ENCODE peak calls at places on chromosomes 6 and 20, in eight cellular contexts. One of them, this sample, is unnamed.

GRCh38 chr20:25117961-25118360 is 36.0 kb upstream of the VSX1 start:
- DNase-seq in caudate nucleus: no peak
- DNase-seq in nucleus accumbens: no peak
- DNase-seq in activated CD8-positive, alpha-beta memory T cell treated with anti-CD3 and anti-CD28 coated beads for 4 hours: no peak
- DNase-seq in heart right ventricle: no peak
- DNase-seq in effector memory CD8-positive, alpha-beta T cell: no peak
- DNase-seq in OCI-LY7: no peak
- DNase-seq in central memory CD4-positive, alpha-beta T cell: no peak
- DNase-seq in this sample: no peak

GRCh38 chr6:163712569-163712966 is 298.1 kb downstream of the QKI start:
- DNase-seq in caudate nucleus: no peak
- DNase-seq in activated CD8-positive, alpha-beta memory T cell treated with anti-CD3 and anti-CD28 coated beads for 4 hours: no peak
- DNase-seq in nucleus accumbens: no peak
- DNase-seq in effector memory CD8-positive, alpha-beta T cell: no peak
- DNase-seq in OCI-LY7: no peak
- DNase-seq in heart right ventricle: no peak
- DNase-seq in central memory CD4-positive, alpha-beta T cell: no peak
- DNase-seq in this sample: no peak

GRCh38 chr20:63046841-63047240 is 40.1 kb upstream of the BHLHE23 start:
- DNase-seq in caudate nucleus: no peak
- DNase-seq in heart right ventricle: no peak
- DNase-seq in nucleus accumbens: no peak
- DNase-seq in activated CD8-positive, alpha-beta memory T cell treated with anti-CD3 and anti-CD28 coated beads for 4 hours: no peak
- DNase-seq in OCI-LY7: no peak
- DNase-seq in effector memory CD8-positive, alpha-beta T cell: no peak
- DNase-seq in central memory CD4-positive, alpha-beta T cell: no peak
- DNase-seq in this sample: no peak

GRCh38 chr20:53685070-53685595 is 91.5 kb upstream of the ZNF217 start:
- DNase-seq in heart right ventricle: no peak
- DNase-seq in central memory CD4-positive, alpha-beta T cell: no peak
- DNase-seq in effector memory CD8-positive, alpha-beta T cell: no peak
- DNase-seq in nucleus accumbens: no peak
- DNase-seq in caudate nucleus: no peak
- DNase-seq in OCI-LY7: no peak
- DNase-seq in activated CD8-positive, alpha-beta memory T cell treated with anti-CD3 and anti-CD28 coated beads for 4 hours: no peak
- DNase-seq in this sample: no peak

GRCh38 chr20:57326667-57327455 is 2.7 kb upstream of the SPO11 start:
- DNase-seq in OCI-LY7: peak; percentile 89
- DNase-seq in effector memory CD8-positive, alpha-beta T cell: no peak
- DNase-seq in activated CD8-positive, alpha-beta memory T cell treated with anti-CD3 and anti-CD28 coated beads for 4 hours: no peak
- DNase-seq in heart right ventricle: no peak
- DNase-seq in caudate nucleus: no peak
- DNase-seq in nucleus accumbens: no peak
- DNase-seq in central memory CD4-positive, alpha-beta T cell: no peak
- DNase-seq in this sample: no peak

GRCh38 chr6:131831886-131832285 is 24.1 kb downstream of the ENPP1 start:
- DNase-seq in effector memory CD8-positive, alpha-beta T cell: no peak
- DNase-seq in central memory CD4-positive, alpha-beta T cell: no peak
- DNase-seq in OCI-LY7: no peak
- DNase-seq in activated CD8-positive, alpha-beta memory T cell treated with anti-CD3 and anti-CD28 coated beads for 4 hours: no peak
- DNase-seq in caudate nucleus: no peak
- DNase-seq in heart right ventricle: no peak
- DNase-seq in nucleus accumbens: no peak
- DNase-seq in this sample: no peak

GRCh38 chr20:51360451-51361230 is 181.9 kb downstream of the NFATC2 start:
- DNase-seq in OCI-LY7: no peak
- DNase-seq in nucleus accumbens: no peak
- DNase-seq in caudate nucleus: no peak
- DNase-seq in activated CD8-positive, alpha-beta memory T cell treated with anti-CD3 and anti-CD28 coated beads for 4 hours: no peak
- DNase-seq in central memory CD4-positive, alpha-beta T cell: no peak
- DNase-seq in effector memory CD8-positive, alpha-beta T cell: no peak
- DNase-seq in heart right ventricle: no peak
- DNase-seq in this sample: no peak

GRCh38 chr6:20812776-20813175 is 278.5 kb downstream of the CDKAL1 start:
- DNase-seq in caudate nucleus: no peak
- DNase-seq in heart right ventricle: no peak
- DNase-seq in activated CD8-positive, alpha-beta memory T cell treated with anti-CD3 and anti-CD28 coated beads for 4 hours: no peak
- DNase-seq in central memory CD4-positive, alpha-beta T cell: no peak
- DNase-seq in nucleus accumbens: no peak
- DNase-seq in effector memory CD8-positive, alpha-beta T cell: no peak
- DNase-seq in OCI-LY7: no peak
- DNase-seq in this sample: no peak

GRCh38 chr20:47922280-47922675 is 137.0 kb upstream of the SULF2 start:
- DNase-seq in activated CD8-positive, alpha-beta memory T cell treated with anti-CD3 and anti-CD28 coated beads for 4 hours: no peak
- DNase-seq in nucleus accumbens: no peak
- DNase-seq in central memory CD4-positive, alpha-beta T cell: no peak
- DNase-seq in OCI-LY7: no peak
- DNase-seq in effector memory CD8-positive, alpha-beta T cell: no peak
- DNase-seq in heart right ventricle: no peak
- DNase-seq in caudate nucleus: no peak
- DNase-seq in this sample: no peak

GRCh38 chr6:27311806-27312145 is 297 bp downstream of the POM121L2 start:
- DNase-seq in nucleus accumbens: no peak
- DNase-seq in effector memory CD8-positive, alpha-beta T cell: no peak
- DNase-seq in heart right ventricle: no peak
- DNase-seq in central memory CD4-positive, alpha-beta T cell: no peak
- DNase-seq in caudate nucleus: no peak
- DNase-seq in OCI-LY7: no peak
- DNase-seq in activated CD8-positive, alpha-beta memory T cell treated with anti-CD3 and anti-CD28 coated beads for 4 hours: no peak
- DNase-seq in this sample: no peak

GRCh38 chr6:134063121-134063965 is 10.9 kb upstream of the SLC2A12 start:
- DNase-seq in effector memory CD8-positive, alpha-beta T cell: no peak
- DNase-seq in nucleus accumbens: no peak
- DNase-seq in caudate nucleus: no peak
- DNase-seq in activated CD8-positive, alpha-beta memory T cell treated with anti-CD3 and anti-CD28 coated beads for 4 hours: no peak
- DNase-seq in central memory CD4-positive, alpha-beta T cell: no peak
- DNase-seq in OCI-LY7: no peak
- DNase-seq in heart right ventricle: no peak
- DNase-seq in this sample: no peak

GRCh38 chr6:12844284-12845223 is 128.0 kb downstream of the PHACTR1 start:
- DNase-seq in central memory CD4-positive, alpha-beta T cell: no peak
- DNase-seq in caudate nucleus: no peak
- DNase-seq in effector memory CD8-positive, alpha-beta T cell: no peak
- DNase-seq in heart right ventricle: no peak
- DNase-seq in OCI-LY7: peak; percentile 27
- DNase-seq in activated CD8-positive, alpha-beta memory T cell treated with anti-CD3 and anti-CD28 coated beads for 4 hours: no peak
- DNase-seq in nucleus accumbens: no peak
- DNase-seq in this sample: peak; percentile 42

GRCh38 chr6:3266170-3266569 is 7.4 kb downstream of the PSMG4 start:
- DNase-seq in OCI-LY7: no peak
- DNase-seq in effector memory CD8-positive, alpha-beta T cell: no peak
- DNase-seq in activated CD8-positive, alpha-beta memory T cell treated with anti-CD3 and anti-CD28 coated beads for 4 hours: no peak
- DNase-seq in heart right ventricle: no peak
- DNase-seq in caudate nucleus: no peak
- DNase-seq in central memory CD4-positive, alpha-beta T cell: no peak
- DNase-seq in nucleus accumbens: no peak
- DNase-seq in this sample: no peak

GRCh38 chr6:36755435-36756348 is 58.1 kb downstream of the RAB44 start:
- DNase-seq in nucleus accumbens: no peak
- DNase-seq in activated CD8-positive, alpha-beta memory T cell treated with anti-CD3 and anti-CD28 coated beads for 4 hours: peak; percentile 54
- DNase-seq in heart right ventricle: no peak
- DNase-seq in central memory CD4-positive, alpha-beta T cell: peak; percentile 88
- DNase-seq in OCI-LY7: peak; percentile 67
- DNase-seq in caudate nucleus: no peak
- DNase-seq in effector memory CD8-positive, alpha-beta T cell: peak; percentile 67
- DNase-seq in this sample: no peak

GRCh38 chr20:61436674-61437279 is 184.7 kb downstream of the CDH4 start:
- DNase-seq in nucleus accumbens: peak; percentile 19
- DNase-seq in activated CD8-positive, alpha-beta memory T cell treated with anti-CD3 and anti-CD28 coated beads for 4 hours: no peak
- DNase-seq in effector memory CD8-positive, alpha-beta T cell: no peak
- DNase-seq in caudate nucleus: no peak
- DNase-seq in heart right ventricle: no peak
- DNase-seq in central memory CD4-positive, alpha-beta T cell: no peak
- DNase-seq in OCI-LY7: no peak
- DNase-seq in this sample: no peak

GRCh38 chr20:25579081-25579770 is 6.1 kb downstream of the NINL start:
- DNase-seq in central memory CD4-positive, alpha-beta T cell: no peak
- DNase-seq in nucleus accumbens: no peak
- DNase-seq in OCI-LY7: no peak
- DNase-seq in caudate nucleus: no peak
- DNase-seq in effector memory CD8-positive, alpha-beta T cell: no peak
- DNase-seq in activated CD8-positive, alpha-beta memory T cell treated with anti-CD3 and anti-CD28 coated beads for 4 hours: no peak
- DNase-seq in heart right ventricle: no peak
- DNase-seq in this sample: no peak

GRCh38 chr20:38497246-38497645 is 24.6 kb downstream of the RALGAPB start:
- DNase-seq in activated CD8-positive, alpha-beta memory T cell treated with anti-CD3 and anti-CD28 coated beads for 4 hours: no peak
- DNase-seq in nucleus accumbens: no peak
- DNase-seq in effector memory CD8-positive, alpha-beta T cell: no peak
- DNase-seq in heart right ventricle: no peak
- DNase-seq in caudate nucleus: no peak
- DNase-seq in OCI-LY7: no peak
- DNase-seq in central memory CD4-positive, alpha-beta T cell: no peak
- DNase-seq in this sample: no peak

GRCh38 chr6:113936093-113936934 is 34.6 kb downstream of the HDAC2 start:
- DNase-seq in activated CD8-positive, alpha-beta memory T cell treated with anti-CD3 and anti-CD28 coated beads for 4 hours: no peak
- DNase-seq in heart right ventricle: no peak
- DNase-seq in nucleus accumbens: no peak
- DNase-seq in central memory CD4-positive, alpha-beta T cell: peak; percentile 3
- DNase-seq in effector memory CD8-positive, alpha-beta T cell: peak; percentile 22
- DNase-seq in OCI-LY7: peak; percentile 60
- DNase-seq in caudate nucleus: no peak
- DNase-seq in this sample: peak; percentile 28

GRCh38 chr20:10965936-10966470 is 292.2 kb upstream of the JAG1 start:
- DNase-seq in caudate nucleus: no peak
- DNase-seq in OCI-LY7: no peak
- DNase-seq in nucleus accumbens: no peak
- DNase-seq in heart right ventricle: no peak
- DNase-seq in activated CD8-positive, alpha-beta memory T cell treated with anti-CD3 and anti-CD28 coated beads for 4 hours: no peak
- DNase-seq in effector memory CD8-positive, alpha-beta T cell: no peak
- DNase-seq in central memory CD4-positive, alpha-beta T cell: no peak
- DNase-seq in this sample: no peak

GRCh38 chr6:9984607-9985006 is 430.3 kb downstream of the TFAP2A start:
- DNase-seq in heart right ventricle: no peak
- DNase-seq in central memory CD4-positive, alpha-beta T cell: no peak
- DNase-seq in nucleus accumbens: no peak
- DNase-seq in activated CD8-positive, alpha-beta memory T cell treated with anti-CD3 and anti-CD28 coated beads for 4 hours: no peak
- DNase-seq in caudate nucleus: no peak
- DNase-seq in OCI-LY7: no peak
- DNase-seq in effector memory CD8-positive, alpha-beta T cell: no peak
- DNase-seq in this sample: no peak

GRCh38 chr20:9407805-9408421 is 106.5 kb upstream of the LAMP5 start:
- DNase-seq in heart right ventricle: no peak
- DNase-seq in activated CD8-positive, alpha-beta memory T cell treated with anti-CD3 and anti-CD28 coated beads for 4 hours: peak; percentile 9
- DNase-seq in central memory CD4-positive, alpha-beta T cell: peak; percentile 3
- DNase-seq in effector memory CD8-positive, alpha-beta T cell: peak; percentile 15
- DNase-seq in caudate nucleus: peak; percentile 25
- DNase-seq in OCI-LY7: peak; percentile 61
- DNase-seq in nucleus accumbens: no peak
- DNase-seq in this sample: peak; percentile 77

GRCh38 chr6:67129780-67130179 is 1422.8 kb upstream of the EYS start:
- DNase-seq in effector memory CD8-positive, alpha-beta T cell: no peak
- DNase-seq in central memory CD4-positive, alpha-beta T cell: no peak
- DNase-seq in nucleus accumbens: no peak
- DNase-seq in activated CD8-positive, alpha-beta memory T cell treated with anti-CD3 and anti-CD28 coated beads for 4 hours: no peak
- DNase-seq in OCI-LY7: no peak
- DNase-seq in caudate nucleus: no peak
- DNase-seq in heart right ventricle: no peak
- DNase-seq in this sample: no peak

GRCh38 chr6:86686496-86686895 is 250.8 kb upstream of the HTR1E start:
- DNase-seq in effector memory CD8-positive, alpha-beta T cell: no peak
- DNase-seq in nucleus accumbens: no peak
- DNase-seq in central memory CD4-positive, alpha-beta T cell: no peak
- DNase-seq in heart right ventricle: no peak
- DNase-seq in caudate nucleus: no peak
- DNase-seq in activated CD8-positive, alpha-beta memory T cell treated with anti-CD3 and anti-CD28 coated beads for 4 hours: no peak
- DNase-seq in OCI-LY7: no peak
- DNase-seq in this sample: no peak

GRCh38 chr6:10933126-10933525 is 46.3 kb downstream of the SYCP2L start:
- DNase-seq in caudate nucleus: no peak
- DNase-seq in heart right ventricle: no peak
- DNase-seq in activated CD8-positive, alpha-beta memory T cell treated with anti-CD3 and anti-CD28 coated beads for 4 hours: no peak
- DNase-seq in nucleus accumbens: no peak
- DNase-seq in OCI-LY7: no peak
- DNase-seq in effector memory CD8-positive, alpha-beta T cell: no peak
- DNase-seq in central memory CD4-positive, alpha-beta T cell: no peak
- DNase-seq in this sample: no peak

GRCh38 chr20:23214903-23215302 is 128.8 kb upstream of the CD93 start:
- DNase-seq in activated CD8-positive, alpha-beta memory T cell treated with anti-CD3 and anti-CD28 coated beads for 4 hours: no peak
- DNase-seq in OCI-LY7: no peak
- DNase-seq in effector memory CD8-positive, alpha-beta T cell: no peak
- DNase-seq in heart right ventricle: no peak
- DNase-seq in caudate nucleus: no peak
- DNase-seq in central memory CD4-positive, alpha-beta T cell: no peak
- DNase-seq in nucleus accumbens: no peak
- DNase-seq in this sample: no peak

GRCh38 chr6:35725721-35726438 is 11.0 kb upstream of the ARMC12 start:
- DNase-seq in central memory CD4-positive, alpha-beta T cell: peak; percentile 19
- DNase-seq in OCI-LY7: peak; percentile 34
- DNase-seq in heart right ventricle: peak; percentile 57
- DNase-seq in nucleus accumbens: no peak
- DNase-seq in caudate nucleus: peak; percentile 52
- DNase-seq in effector memory CD8-positive, alpha-beta T cell: no peak
- DNase-seq in activated CD8-positive, alpha-beta memory T cell treated with anti-CD3 and anti-CD28 coated beads for 4 hours: no peak
- DNase-seq in this sample: no peak

GRCh38 chr6:21754891-21755290 is 161.3 kb downstream of the SOX4 start:
- DNase-seq in central memory CD4-positive, alpha-beta T cell: no peak
- DNase-seq in caudate nucleus: no peak
- DNase-seq in nucleus accumbens: no peak
- DNase-seq in heart right ventricle: no peak
- DNase-seq in activated CD8-positive, alpha-beta memory T cell treated with anti-CD3 and anti-CD28 coated beads for 4 hours: no peak
- DNase-seq in OCI-LY7: no peak
- DNase-seq in effector memory CD8-positive, alpha-beta T cell: no peak
- DNase-seq in this sample: no peak

GRCh38 chr6:28633445-28634215 is 107.9 kb downstream of the GPX5 start:
- DNase-seq in effector memory CD8-positive, alpha-beta T cell: no peak
- DNase-seq in heart right ventricle: no peak
- DNase-seq in nucleus accumbens: no peak
- DNase-seq in caudate nucleus: no peak
- DNase-seq in OCI-LY7: no peak
- DNase-seq in central memory CD4-positive, alpha-beta T cell: no peak
- DNase-seq in activated CD8-positive, alpha-beta memory T cell treated with anti-CD3 and anti-CD28 coated beads for 4 hours: no peak
- DNase-seq in this sample: no peak

GRCh38 chr6:1027109-1027794 is 284.6 kb upstream of the FOXQ1 start:
- DNase-seq in central memory CD4-positive, alpha-beta T cell: no peak
- DNase-seq in effector memory CD8-positive, alpha-beta T cell: no peak
- DNase-seq in heart right ventricle: no peak
- DNase-seq in caudate nucleus: no peak
- DNase-seq in OCI-LY7: no peak
- DNase-seq in nucleus accumbens: no peak
- DNase-seq in activated CD8-positive, alpha-beta memory T cell treated with anti-CD3 and anti-CD28 coated beads for 4 hours: no peak
- DNase-seq in this sample: no peak

GRCh38 chr6:74578339-74578738 is 627.5 kb downstream of the COL12A1 start:
- DNase-seq in effector memory CD8-positive, alpha-beta T cell: no peak
- DNase-seq in activated CD8-positive, alpha-beta memory T cell treated with anti-CD3 and anti-CD28 coated beads for 4 hours: no peak
- DNase-seq in central memory CD4-positive, alpha-beta T cell: no peak
- DNase-seq in OCI-LY7: no peak
- DNase-seq in heart right ventricle: no peak
- DNase-seq in nucleus accumbens: no peak
- DNase-seq in caudate nucleus: no peak
- DNase-seq in this sample: no peak

GRCh38 chr20:54228841-54229240 is 21.0 kb downstream of the PFDN4 start:
- DNase-seq in caudate nucleus: no peak
- DNase-seq in activated CD8-positive, alpha-beta memory T cell treated with anti-CD3 and anti-CD28 coated beads for 4 hours: no peak
- DNase-seq in OCI-LY7: no peak
- DNase-seq in central memory CD4-positive, alpha-beta T cell: no peak
- DNase-seq in effector memory CD8-positive, alpha-beta T cell: no peak
- DNase-seq in nucleus accumbens: no peak
- DNase-seq in heart right ventricle: no peak
- DNase-seq in this sample: no peak

This sample was measured in cerebellum.